ENCODE peak calls at places on chromosomes 12 and 14, in nine cellular contexts. S is G401; O is dorsolateral prefrontal cortex; Y is RPMI7951; Q is astrocyte of the cerebellum; F is activated CD8-positive, alpha-beta T cell treated with anti-CD3 and anti-CD28 coated beads, Interleukin-2, amount 10 ng/mL, durations not matched to agents 7 days and 5 days; X is activated CD4-positive, alpha-beta T cell treated with anti-CD3 and anti-CD28 coated beads, Interleukin-2, amount 50 U/mL, for 1 hour; L is aorta; Z is kidney tubule cell. A is an unnamed sample.

GRCh38 chr12:44812062-44812461 is 64.1 kb downstream of the NELL2 start:
- DNase-seq in X (peak), F (peak), O (no peak), Q (no peak), L (no peak), S (no peak), Z (no peak), Y (no peak), A (no peak)

GRCh38 chr14:49052516-49052915 is 533.7 kb downstream of the RPS29 start:
- DNase-seq in Q (peak), S (no peak), Z (peak), O (no peak), F (no peak), X (no peak), L (no peak), Y (peak), A (peak)

GRCh38 chr12:121333747-121334146 is 18.5 kb downstream of the ANAPC5 start:
- DNase-seq in S (no peak), Q (no peak), Y (no peak), F (no peak), O (no peak), L (no peak), Z (no peak), X (no peak), A (no peak)

GRCh38 chr12:96986883-96987523 is 79.9 kb downstream of the NEDD1 start:
- DNase-seq in Q (peak), F (no peak), X (no peak), L (no peak), O (no peak), Y (peak), S (peak), Z (peak), A (peak)

GRCh38 chr12:98894412-98895085 is 249.5 kb downstream of the APAF1 start:
- DNase-seq in S (peak), O (peak), Y (no peak), F (no peak), X (no peak), Q (no peak), L (no peak), Z (no peak), A (no peak)

GRCh38 chr12:121413917-121414316 is 14.0 kb downstream of the RNF34 start:
- DNase-seq in S (no peak), L (no peak), Y (no peak), X (no peak), Z (no peak), O (no peak), F (no peak), Q (no peak), A (no peak)

GRCh38 chr12:132248439-132249157 is 80.8 kb downstream of the GALNT9 start:
- DNase-seq in Y (no peak), L (no peak), S (no peak), X (no peak), Z (no peak), O (peak), Q (no peak), F (no peak), A (peak)

GRCh38 chr12:58069268-58069967 is 128.1 kb downstream of the ATP23 start:
- DNase-seq in L (no peak), X (no peak), Z (no peak), Q (no peak), Y (peak), S (no peak), O (no peak), F (no peak), A (peak)

GRCh38 chr14:105865904-105866840 is 339.8 kb downstream of the TMEM121 start:
- DNase-seq in X (no peak), O (peak), Z (no peak), S (no peak), L (peak), Y (no peak), Q (no peak), F (no peak), A (no peak)

GRCh38 chr12:33330940-33331339 is 108.7 kb downstream of the SYT10 start:
- DNase-seq in Q (no peak), Z (peak), Y (no peak), X (no peak), S (no peak), F (no peak), O (no peak), L (no peak), A (no peak)

GRCh38 chr12:124078800-124079199 is 105.8 kb downstream of the ZNF664 start:
- DNase-seq in Q (no peak), Z (no peak), Y (no peak), X (no peak), O (no peak), S (no peak), F (no peak), L (no peak), A (no peak)

GRCh38 chr12:59030415-59030814 is 110.1 kb upstream of the LRIG3 start:
- DNase-seq in Z (peak), L (no peak), Q (no peak), O (no peak), S (no peak), F (no peak), X (no peak), Y (no peak), A (no peak)

GRCh38 chr14:23568600-23569310 is 1.2 kb upstream of the AP1G2 start:
- DNase-seq in S (peak), L (peak), F (no peak), Q (no peak), Y (no peak), X (peak), O (no peak), Z (no peak), A (no peak)

GRCh38 chr14:66380143-66380542 is 106.0 kb upstream of the CCDC196 start:
- DNase-seq in X (no peak), L (peak), Q (no peak), S (no peak), Y (no peak), O (no peak), Z (no peak), F (no peak), A (no peak)

GRCh38 chr12:6326316-6326959 is 15.4 kb downstream of the TNFRSF1A start:
- DNase-seq in L (peak), X (no peak), Q (peak), S (peak), Y (peak), Z (peak), O (no peak), F (peak), A (peak)

GRCh38 chr14:60183724-60184596 is 18.8 kb upstream of the DHRS7 start:
- DNase-seq in Y (peak), Q (peak), S (peak), Z (peak), X (no peak), L (no peak), F (peak), O (no peak), A (peak)

GRCh38 chr12:42090899-42091298 is 53.8 kb downstream of the GXYLT1 start:
- DNase-seq in Z (peak), X (no peak), Y (peak), F (no peak), S (no peak), Q (peak), L (no peak), O (no peak), A (peak)

GRCh38 chr14:31341280-31341679 is 79.1 kb downstream of the HEATR5A start:
- DNase-seq in Q (no peak), F (no peak), L (no peak), X (no peak), O (no peak), S (no peak), Y (no peak), Z (no peak), A (no peak)

GRCh38 chr14:101861464-101861863 is 100.0 kb downstream of the PPP2R5C start:
- DNase-seq in S (no peak), Z (no peak), L (no peak), F (no peak), Q (no peak), Y (no peak), O (no peak), X (no peak), A (no peak)

GRCh38 chr12:12671850-12672660 is 23.9 kb downstream of the GPR19 start:
- DNase-seq in S (no peak), F (no peak), Z (peak), Y (peak), O (no peak), Q (no peak), X (no peak), L (no peak), A (peak)

GRCh38 chr12:98699568-98699967 is 54.5 kb downstream of the APAF1 start:
- DNase-seq in O (no peak), L (no peak), S (no peak), X (no peak), F (no peak), Q (no peak), Z (no peak), Y (no peak), A (peak)